ENCODE peak calls at places on chromosome 5, in four cellular contexts. B, S, Z and G are unnamed samples.

GRCh38 chr5:108432024-108432423 is 50.1 kb upstream of the FBXL17 start:
- DNase-seq in B (no peak), S (peak), Z (no peak), G (no peak)

GRCh38 chr5:75006821-75007536 is 45.4 kb downstream of the GCNT4 start:
- DNase-seq in B (no peak), S (no peak), Z (no peak), G (no peak)

GRCh38 chr5:149264432-149265069 is 7.1 kb upstream of the AFAP1L1 start:
- DNase-seq in B (peak), S (peak), Z (no peak), G (peak)

GRCh38 chr5:103041071-103041676 is 78.8 kb downstream of the GIN1 start:
- DNase-seq in B (no peak), S (peak), Z (peak), G (peak)

GRCh38 chr5:159510282-159510681 is 180.0 kb upstream of the IL12B start:
- DNase-seq in B (no peak), S (peak), Z (peak), G (peak)

GRCh38 chr5:176831026-176831423 is 20.7 kb downstream of the UNC5A start:
- DNase-seq in B (no peak), S (no peak), Z (no peak), G (no peak)

GRCh38 chr5:128216860-128217531 is 133.4 kb downstream of the SLC12A2 start:
- DNase-seq in B (no peak), S (peak), Z (peak), G (peak)

GRCh38 chr5:50958852-50959457 is 292.5 kb downstream of the PARP8 start:
- DNase-seq in B (no peak), S (peak), Z (peak), G (peak)

GRCh38 chr5:125410501-125411162 is 664.2 kb upstream of the ZNF608 start:
- DNase-seq in B (no peak), S (peak), Z (peak), G (peak)

GRCh38 chr5:166338801-166339200 is 1952.6 kb upstream of the WWC1 start:
- DNase-seq in B (no peak), S (no peak), Z (peak), G (peak)

GRCh38 chr5:158388018-158388417 is 529.1 kb upstream of the CLINT1 start:
- DNase-seq in B (no peak), S (no peak), Z (no peak), G (no peak)

GRCh38 chr5:103434057-103434456 is 128.5 kb downstream of the NUDT12 start:
- DNase-seq in B (no peak), S (no peak), Z (no peak), G (no peak)

GRCh38 chr5:161098516-161098915 is 246.5 kb upstream of the ATP10B start:
- DNase-seq in B (no peak), S (peak), Z (no peak), G (no peak)

GRCh38 chr5:110517396-110517795 is 209.1 kb downstream of the TMEM232 start:
- DNase-seq in B (no peak), S (no peak), Z (no peak), G (no peak)

GRCh38 chr5:133205649-133206048 is 153.8 kb downstream of the HSPA4 start:
- DNase-seq in B (no peak), S (no peak), Z (no peak), G (no peak)

GRCh38 chr5:154405078-154405792 is 40.6 kb upstream of the SAP30L start:
- DNase-seq in B (peak), S (peak), Z (peak), G (peak)

GRCh38 chr5:56481147-56481997 is 248.2 kb upstream of the ANKRD55 start:
- DNase-seq in B (no peak), S (no peak), Z (no peak), G (peak)

GRCh38 chr5:169331292-169331852 is 30.4 kb upstream of the SLIT3 start:
- DNase-seq in B (no peak), S (no peak), Z (peak), G (no peak)

GRCh38 chr5:402615-403359 is 40.2 kb upstream of the EXOC3 start:
- DNase-seq in B (no peak), S (peak), Z (no peak), G (no peak)

GRCh38 chr5:109529520-109529919 is 119.7 kb upstream of the PJA2 start:
- DNase-seq in B (no peak), S (peak), Z (no peak), G (peak)

GRCh38 chr5:151202381-151203139 is 21.3 kb downstream of the CCDC69 start:
- DNase-seq in B (no peak), S (peak), Z (peak), G (peak)

GRCh38 chr5:2038337-2039179 is 155.8 kb upstream of the IRX4 start:
- DNase-seq in B (peak), S (peak), Z (peak), G (peak)